ENCODE peak calls at places on chromosomes 3 and 15, in ten cellular contexts. Z, F, G, T, Y, W, M, V, X and N are unnamed samples.

GRCh38 chr3:52317178-52317577 is 1.1 kb downstream of the DNAH1 start:
- DNase-seq in Z (no peak), F (no peak), G (no peak), T (no peak), Y (no peak), W (no peak), M (no peak), V (no peak), X (no peak), N (no peak)

GRCh38 chr3:19029837-19030835 is 118.2 kb upstream of the KCNH8 start:
- DNase-seq in Z (no peak), F (no peak), G (no peak), T (no peak), Y (peak), W (no peak), M (no peak), V (no peak), X (no peak), N (no peak)

GRCh38 chr3:38120690-38121450 is 16.1 kb downstream of the ACAA1 start:
- DNase-seq in Z (no peak), F (no peak), G (no peak), T (no peak), Y (no peak), W (peak), M (no peak), V (no peak), X (no peak), N (peak)

GRCh38 chr3:69821133-69821532 is 81.9 kb downstream of the MITF start:
- DNase-seq in Z (no peak), F (no peak), G (no peak), T (no peak), Y (no peak), W (no peak), M (no peak), V (no peak), X (no peak), N (no peak)

GRCh38 chr3:188881954-188882641 is 289.7 kb upstream of the TPRG1 start:
- DNase-seq in Z (no peak), F (no peak), G (no peak), T (no peak), Y (peak), W (no peak), M (no peak), V (no peak), X (no peak), N (no peak)

GRCh38 chr3:52403271-52403841 is 41.5 kb downstream of the SEMA3G start:
- DNase-seq in Z (no peak), F (no peak), G (no peak), T (no peak), Y (no peak), W (no peak), M (no peak), V (peak), X (no peak), N (no peak)

GRCh38 chr3:53092216-53092615 is 38.0 kb downstream of the RFT1 start:
- DNase-seq in Z (no peak), F (no peak), G (no peak), T (no peak), Y (no peak), W (no peak), M (no peak), V (no peak), X (no peak), N (no peak)

GRCh38 chr3:35785540-35785939 is 146.2 kb downstream of the ARPP21 start:
- DNase-seq in Z (no peak), F (no peak), G (no peak), T (no peak), Y (no peak), W (no peak), M (no peak), V (no peak), X (no peak), N (no peak)

GRCh38 chr15:99682455-99682854 is 50.8 kb downstream of the LYSMD4 start:
- DNase-seq in Z (no peak), F (no peak), G (no peak), T (no peak), Y (peak), W (no peak), M (no peak), V (no peak), X (no peak), N (no peak)

GRCh38 chr3:189041482-189042090 is 130.2 kb upstream of the TPRG1 start:
- DNase-seq in Z (peak), F (peak), G (no peak), T (peak), Y (peak), W (no peak), M (peak), V (no peak), X (peak), N (no peak)

GRCh38 chr3:8458711-8459110 is 42.9 kb upstream of the LMCD1 start:
- DNase-seq in Z (no peak), F (no peak), G (peak), T (no peak), Y (no peak), W (no peak), M (no peak), V (no peak), X (no peak), N (peak)

GRCh38 chr15:76065267-76065666 is 5.5 kb downstream of the TMEM266 start:
- DNase-seq in Z (peak), F (no peak), G (no peak), T (no peak), Y (no peak), W (no peak), M (no peak), V (no peak), X (no peak), N (no peak)

GRCh38 chr3:188421151-188421821 is 267.3 kb downstream of the LPP start:
- DNase-seq in Z (no peak), F (no peak), G (no peak), T (no peak), Y (peak), W (no peak), M (no peak), V (no peak), X (no peak), N (no peak)

GRCh38 chr3:53069422-53070068 is 23.7 kb upstream of the SFMBT1 start:
- DNase-seq in Z (no peak), F (no peak), G (no peak), T (no peak), Y (no peak), W (no peak), M (no peak), V (no peak), X (no peak), N (no peak)

GRCh38 chr3:40054568-40055222 is 245.3 kb downstream of the MYRIP start:
- DNase-seq in Z (no peak), F (no peak), G (no peak), T (no peak), Y (no peak), W (no peak), M (no peak), V (no peak), X (no peak), N (no peak)

GRCh38 chr3:129046037-129046731 is 14.4 kb upstream of the GP9 start:
- DNase-seq in Z (no peak), F (no peak), G (no peak), T (no peak), Y (no peak), W (no peak), M (no peak), V (no peak), X (no peak), N (no peak)

GRCh38 chr3:17752851-17753250 is 10.4 kb upstream of the TBC1D5 start:
- DNase-seq in Z (no peak), F (no peak), G (no peak), T (no peak), Y (no peak), W (no peak), M (no peak), V (no peak), X (no peak), N (no peak)

GRCh38 chr3:112092439-112093179 is 6.4 kb downstream of the C3orf52 start:
- DNase-seq in Z (peak), F (no peak), G (no peak), T (no peak), Y (no peak), W (no peak), M (no peak), V (no peak), X (no peak), N (no peak)

GRCh38 chr15:76904461-76905012 is 603 bp downstream of the SCAPER start:
- DNase-seq in Z (no peak), F (peak), G (no peak), T (peak), Y (peak), W (peak), M (no peak), V (peak), X (no peak), N (peak)

GRCh38 chr3:18559323-18559972 is 134.3 kb upstream of the SATB1 start:
- DNase-seq in Z (peak), F (peak), G (no peak), T (no peak), Y (peak), W (no peak), M (no peak), V (no peak), X (no peak), N (no peak)

GRCh38 chr3:53859178-53859577 is 12.8 kb downstream of the IL17RB start:
- DNase-seq in Z (no peak), F (no peak), G (no peak), T (no peak), Y (no peak), W (no peak), M (no peak), V (no peak), X (no peak), N (no peak)

GRCh38 chr3:195768831-195769303 is 42.9 kb downstream of the MUC4 start:
- DNase-seq in Z (no peak), F (no peak), G (no peak), T (no peak), Y (no peak), W (no peak), M (no peak), V (no peak), X (no peak), N (no peak)

GRCh38 chr15:64501396-64501716 is 41.0 kb downstream of the ZNF609 start:
- DNase-seq in Z (no peak), F (no peak), G (no peak), T (no peak), Y (no peak), W (no peak), M (no peak), V (no peak), X (no peak), N (no peak)

GRCh38 chr3:83074485-83074884 is 1313.0 kb upstream of the GBE1 start:
- DNase-seq in Z (no peak), F (no peak), G (no peak), T (no peak), Y (no peak), W (no peak), M (no peak), V (no peak), X (no peak), N (no peak)

GRCh38 chr15:89057506-89058133 is 30.6 kb upstream of the ABHD2 start:
- DNase-seq in Z (peak), F (peak), G (peak), T (peak), Y (peak), W (peak), M (peak), V (peak), X (peak), N (peak)

GRCh38 chr3:10173926-10174435 is 9.3 kb downstream of the IRAK2 start:
- DNase-seq in Z (no peak), F (peak), G (peak), T (no peak), Y (peak), W (no peak), M (no peak), V (peak), X (peak), N (peak)

GRCh38 chr3:46358466-46358865 is 4.6 kb downstream of the CCR2 start:
- DNase-seq in Z (no peak), F (no peak), G (no peak), T (no peak), Y (no peak), W (no peak), M (no peak), V (no peak), X (no peak), N (no peak)

GRCh38 chr3:13710251-13710650 is 161.3 kb downstream of the FBLN2 start:
- DNase-seq in Z (no peak), F (no peak), G (no peak), T (no peak), Y (no peak), W (no peak), M (no peak), V (no peak), X (no peak), N (peak)

GRCh38 chr15:100372695-100373036 is 30.9 kb upstream of the ADAMTS17 start:
- DNase-seq in Z (no peak), F (no peak), G (no peak), T (no peak), Y (no peak), W (no peak), M (no peak), V (peak), X (peak), N (no peak)

GRCh38 chr3:42387802-42388651 is 22.4 kb downstream of the LYZL4 start:
- DNase-seq in Z (peak), F (no peak), G (no peak), T (peak), Y (peak), W (no peak), M (no peak), V (no peak), X (no peak), N (no peak)

GRCh38 chr3:73623316-73623715 is 1.4 kb downstream of the PDZRN3 start:
- DNase-seq in Z (no peak), F (no peak), G (no peak), T (no peak), Y (no peak), W (no peak), M (no peak), V (no peak), X (no peak), N (no peak)

GRCh38 chr3:133274477-133274876 is 125.4 kb upstream of the BFSP2 start:
- DNase-seq in Z (no peak), F (no peak), G (no peak), T (no peak), Y (no peak), W (no peak), M (no peak), V (no peak), X (no peak), N (no peak)

GRCh38 chr15:70432924-70433500 is 330.3 kb downstream of the UACA start:
- DNase-seq in Z (no peak), F (no peak), G (no peak), T (no peak), Y (no peak), W (no peak), M (no peak), V (no peak), X (no peak), N (no peak)

GRCh38 chr3:151155409-151156128 is 47.4 kb downstream of the GPR171 start:
- DNase-seq in Z (no peak), F (no peak), G (no peak), T (no peak), Y (no peak), W (no peak), M (no peak), V (no peak), X (no peak), N (no peak)

GRCh38 chr3:57142335-57142734 is 22.8 kb downstream of the IL17RD start:
- DNase-seq in Z (no peak), F (no peak), G (no peak), T (no peak), Y (no peak), W (no peak), M (no peak), V (no peak), X (no peak), N (no peak)

GRCh38 chr3:125142418-125142778 is 70.2 kb downstream of the SLC12A8 start:
- DNase-seq in Z (no peak), F (no peak), G (no peak), T (no peak), Y (no peak), W (no peak), M (no peak), V (no peak), X (no peak), N (no peak)
- H3K4me3 ChIP-seq in Z (peak), F (peak), G (peak), T (peak), Y (no peak), W (no peak), M (no peak), V (peak), X (no peak), N (no peak)

GRCh38 chr15:41805711-41806110 is 22.2 kb upstream of the JMJD7 start:
- DNase-seq in Z (no peak), F (no peak), G (no peak), T (no peak), Y (no peak), W (no peak), M (no peak), V (no peak), X (no peak), N (no peak)

GRCh38 chr15:41804920-41805666 is 22.8 kb upstream of the JMJD7 start:
- DNase-seq in Z (no peak), F (no peak), G (no peak), T (no peak), Y (no peak), W (no peak), M (no peak), V (no peak), X (no peak), N (no peak)

GRCh38 chr15:41801850-41802455 is 25.9 kb upstream of the JMJD7 start:
- DNase-seq in Z (no peak), F (no peak), G (no peak), T (no peak), Y (peak), W (no peak), M (no peak), V (no peak), X (no peak), N (no peak)

GRCh38 chr15:41806291-41807181 is 21.4 kb upstream of the JMJD7 start:
- DNase-seq in Z (no peak), F (peak), G (no peak), T (no peak), Y (peak), W (no peak), M (no peak), V (no peak), X (no peak), N (no peak)

GRCh38 chr15:41804361-41804760 is 23.5 kb upstream of the JMJD7 start:
- DNase-seq in Z (no peak), F (no peak), G (no peak), T (no peak), Y (no peak), W (no peak), M (peak), V (no peak), X (no peak), N (no peak)
- H3K27ac ChIP-seq in Z (no peak), F (no peak), G (peak), T (no peak), Y (no peak), W (no peak), M (peak), V (no peak), X (no peak), N (no peak)

GRCh38 chr15:92654662-92655061 is 913 bp downstream of the FAM174B start:
- DNase-seq in Z (no peak), F (no peak), G (no peak), T (no peak), Y (no peak), W (no peak), M (no peak), V (no peak), X (no peak), N (no peak)

GRCh38 chr15:92655178-92655995 is at the start of gene FAM174B:
- DNase-seq in Z (peak), F (peak), G (no peak), T (peak), Y (peak), W (peak), M (no peak), V (peak), X (peak), N (peak)

GRCh38 chr15:92653366-92653765 is 2.2 kb downstream of the FAM174B start:
- DNase-seq in Z (no peak), F (no peak), G (no peak), T (no peak), Y (no peak), W (no peak), M (no peak), V (no peak), X (no peak), N (no peak)

GRCh38 chr15:92652576-92652966 is 3.0 kb downstream of the FAM174B start:
- DNase-seq in Z (no peak), F (no peak), G (no peak), T (no peak), Y (peak), W (no peak), M (no peak), V (no peak), X (no peak), N (no peak)

GRCh38 chr15:92653836-92654524 is 1.6 kb downstream of the FAM174B start:
- DNase-seq in Z (peak), F (no peak), G (no peak), T (no peak), Y (peak), W (no peak), M (no peak), V (no peak), X (no peak), N (no peak)
- H3K4me3 ChIP-seq in Z (peak), F (peak), G (no peak), T (no peak), Y (peak), W (peak), M (no peak), V (peak), X (no peak), N (peak)

DNA sequence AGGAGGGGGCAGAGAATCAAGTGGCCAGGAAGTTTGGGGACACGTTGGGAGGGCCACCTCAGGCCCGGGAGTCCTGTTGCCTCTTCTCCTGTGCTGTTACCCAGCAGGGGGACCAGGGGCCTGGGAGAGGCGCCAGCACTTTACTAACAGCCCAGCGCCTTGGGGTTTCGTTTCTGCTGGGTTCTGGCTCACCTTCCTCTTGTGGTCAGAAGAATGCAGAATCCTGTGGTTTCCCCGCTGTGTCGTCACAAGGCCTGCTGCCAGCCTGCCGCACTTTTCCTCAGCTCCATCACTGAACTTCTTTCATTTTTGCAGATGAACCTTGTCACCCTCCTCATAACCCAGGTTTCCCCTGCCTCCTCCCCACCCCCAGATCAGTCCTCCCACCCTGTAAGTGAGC is 67.7 kb downstream of the SLC30A4 start:
- DNase-seq in Z (peak), F (peak), G (no peak), T (peak), Y (peak), W (no peak), M (no peak), V (peak), X (peak), N (peak)
- H3K27ac ChIP-seq in Z (peak), F (no peak), G (no peak), T (no peak), Y (peak), W (no peak), M (peak), V (no peak), X (no peak), N (peak)

GRCh38 chr3:147939425-147940196 is 530.4 kb downstream of the ZIC1 start:
- DNase-seq in Z (no peak), F (no peak), G (no peak), T (no peak), Y (no peak), W (peak), M (no peak), V (no peak), X (no peak), N (no peak)
- H3K4me3 ChIP-seq in Z (no peak), F (peak), G (peak), T (no peak), Y (no peak), W (peak), M (no peak), V (peak), X (no peak), N (no peak)

DNA sequence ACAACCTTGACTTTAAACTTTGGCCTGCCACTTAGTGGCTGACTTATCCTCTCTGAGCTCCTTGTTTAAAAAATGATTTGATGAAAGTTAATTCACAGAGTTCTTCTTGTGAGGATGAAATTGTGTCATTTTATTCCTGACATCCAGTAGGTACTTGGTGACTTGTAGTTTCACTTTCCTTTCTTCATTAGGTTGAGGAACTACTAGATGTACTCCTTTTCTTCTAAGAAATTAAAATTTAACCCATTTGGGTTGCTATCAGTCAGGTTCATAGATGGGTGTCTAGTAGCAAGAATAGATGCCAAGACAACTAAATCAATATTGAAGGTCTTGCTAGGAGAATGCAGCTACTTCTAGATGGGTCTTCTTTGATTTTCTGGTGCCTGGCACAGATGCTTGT is 5.2 kb downstream of the NR1D2 start:
- DNase-seq in Z (peak), F (no peak), G (no peak), T (no peak), Y (no peak), W (no peak), M (no peak), V (no peak), X (no peak), N (no peak)
- H3K27ac ChIP-seq in Z (peak), F (peak), G (peak), T (no peak), Y (no peak), W (no peak), M (peak), V (peak), X (peak), N (peak)

GRCh38 chr3:114213669-114214541 is 23.5 kb downstream of the ZNF80 start:
- DNase-seq in Z (peak), F (no peak), G (peak), T (peak), Y (no peak), W (no peak), M (peak), V (peak), X (no peak), N (no peak)
- H3K4me3 ChIP-seq in Z (peak), F (no peak), G (peak), T (peak), Y (no peak), W (peak), M (peak), V (peak), X (no peak), N (no peak)